ENCODE peak calls at places on chromosome 18, in four cellular contexts. O is CD8-positive, alpha-beta memory T cell; T is HFFc6; Y is stimulated activated CD8-positive, alpha-beta memory T cell treated with anti-CD3 and anti-CD28 coated beads, Interleukin-4, amount 100 ng/mL, for 1 hour. D is an unnamed sample.

GRCh38 chr18:26978812-26979341 is 113.4 kb upstream of the AQP4 start:
- DNase-seq in O (no peak), Y (no peak), T (no peak), D (no peak)

GRCh38 chr18:29321561-29321960 is 1144.6 kb upstream of the CDH2 start:
- DNase-seq in T (no peak), Y (no peak), O (no peak), D (no peak)

GRCh38 chr18:2932247-2933181 is 80.4 kb downstream of the LPIN2 start:
- DNase-seq in O (peak), Y (no peak), T (peak), D (peak)

GRCh38 chr18:32138332-32138731 is 46.7 kb downstream of the RNF138 start:
- DNase-seq in O (no peak), T (no peak), Y (no peak), D (no peak)

GRCh38 chr18:59612461-59612860 is 84.8 kb downstream of the CCBE1 start:
- DNase-seq in Y (no peak), T (peak), O (no peak), D (no peak)

GRCh38 chr18:62388855-62389760 is 64.0 kb downstream of the TNFRSF11A start:
- DNase-seq in O (no peak), T (no peak), Y (no peak), D (no peak)

GRCh38 chr18:72233106-72233505 is 311.0 kb downstream of the CBLN2 start:
- DNase-seq in O (no peak), Y (no peak), T (no peak), D (no peak)

GRCh38 chr18:35051978-35052377 is 10.8 kb downstream of the MAPRE2 start:
- DNase-seq in O (no peak), T (peak), Y (no peak), D (no peak)

GRCh38 chr18:79899609-79900435 is 51.6 kb downstream of the SLC66A2 start:
- DNase-seq in O (no peak), T (no peak), Y (no peak), D (no peak)

GRCh38 chr18:78900938-78901909 is 78.4 kb upstream of the SALL3 start:
- DNase-seq in Y (no peak), O (no peak), T (no peak), D (no peak)

GRCh38 chr18:62566199-62566598 is 43.4 kb downstream of the ZCCHC2 start:
- DNase-seq in O (no peak), T (no peak), Y (no peak), D (no peak)

GRCh38 chr18:435940-436339 is 64.6 kb downstream of the COLEC12 start:
- DNase-seq in O (no peak), T (no peak), Y (no peak), D (peak)

GRCh38 chr18:48794251-48794970 is 156.4 kb downstream of the SMAD7 start:
- DNase-seq in Y (no peak), T (no peak), O (no peak), D (no peak)

GRCh38 chr18:31100598-31101147 is 1.5 kb downstream of the DSC2 start:
- DNase-seq in Y (no peak), O (no peak), T (no peak), D (no peak)

GRCh38 chr18:24656044-24656443 is 195.6 kb downstream of the HRH4 start:
- DNase-seq in T (no peak), Y (no peak), O (no peak), D (no peak)

GRCh38 chr18:63888473-63889190 is 1.1 kb downstream of the SERPINB2 start:
- DNase-seq in T (no peak), Y (no peak), O (no peak), D (no peak)

GRCh38 chr18:9132628-9133027 is 4.0 kb upstream of the ANKRD12 start:
- DNase-seq in T (no peak), O (no peak), Y (no peak), D (no peak)

GRCh38 chr18:63511285-63511684 is 30.9 kb upstream of the SERPINB12 start:
- DNase-seq in Y (no peak), O (no peak), T (peak), D (no peak)

GRCh38 chr18:50152900-50153299 is 42.0 kb downstream of the MYO5B start:
- DNase-seq in O (no peak), T (no peak), Y (no peak), D (no peak)

GRCh38 chr18:22828171-22828570 is 105.0 kb upstream of the RBBP8 start:
- DNase-seq in O (no peak), Y (no peak), T (peak), D (peak)

GRCh38 chr18:74373428-74373827 is 57.8 kb downstream of the C18orf63 start:
- DNase-seq in O (peak), T (no peak), Y (no peak), D (no peak)

GRCh38 chr18:75064513-75064905 is 144.4 kb downstream of the PTGR3 start:
- DNase-seq in Y (no peak), T (no peak), O (no peak), D (no peak)

GRCh38 chr18:23231340-23232021 is 96.2 kb downstream of the CABLES1 start:
- DNase-seq in O (peak), Y (peak), T (peak), D (peak)

GRCh38 chr18:28176674-28176932 is 327 bp downstream of the CDH2 start:
- DNase-seq in T (no peak), Y (no peak), O (no peak), D (no peak)

GRCh38 chr18:78739843-78740677 is 239.6 kb upstream of the SALL3 start:
- DNase-seq in O (no peak), Y (no peak), T (no peak), D (no peak)

GRCh38 chr18:57585846-57586242 is 658 bp downstream of the FECH start:
- DNase-seq in O (no peak), Y (no peak), T (no peak), D (no peak)

GRCh38 chr18:51660316-51660715 is 462.8 kb upstream of the MEX3C start:
- DNase-seq in Y (no peak), T (no peak), O (no peak), D (no peak)

GRCh38 chr18:28177828-28178635 is 1.1 kb upstream of the CDH2 start:
- DNase-seq in Y (no peak), O (no peak), T (peak), D (peak)

GRCh38 chr18:26803643-26804042 is 61.9 kb downstream of the AQP4 start:
- DNase-seq in O (no peak), T (no peak), Y (no peak), D (no peak)

GRCh38 chr18:58103339-58103930 is 59.4 kb downstream of the NEDD4L start:
- DNase-seq in T (no peak), O (no peak), Y (no peak), D (no peak)

GRCh38 chr18:73653836-73654235 is 493.8 kb downstream of the FBXO15 start:
- DNase-seq in T (no peak), Y (no peak), O (no peak), D (no peak)

GRCh38 chr18:25896178-25896780 is 194.1 kb downstream of the SS18 start:
- DNase-seq in O (no peak), Y (no peak), T (peak), D (peak)

GRCh38 chr18:70296289-70296688 is 7.4 kb downstream of the SOCS6 start:
- DNase-seq in Y (no peak), O (no peak), T (no peak), D (peak)

GRCh38 chr18:58942486-58942885 is 77.8 kb downstream of the ZNF532 start:
- DNase-seq in Y (no peak), T (no peak), O (no peak), D (no peak)

GRCh38 chr18:57959278-57959677 is 84.7 kb upstream of the NEDD4L start:
- DNase-seq in O (no peak), T (peak), Y (no peak), D (peak)

GRCh38 chr18:60684843-60685513 is 312.4 kb upstream of the MC4R start:
- DNase-seq in O (no peak), T (no peak), Y (no peak), D (peak)

GRCh38 chr18:70046207-70046606 is 98.5 kb upstream of the CD226 start:
- DNase-seq in O (no peak), Y (no peak), T (peak), D (peak)

GRCh38 chr18:48934708-48935432 is 15.9 kb downstream of the SMAD7 start:
- DNase-seq in O (no peak), Y (no peak), T (no peak), D (peak)

D was measured in RCC 7860.